ENCODE peak calls at places on chromosomes 2 and 18, in nine cellular contexts. S is H9, Y is fibroblast of lung, Q is GM23248, L is endodermal cell, G is trophoblast cell, E is MM.1S, W is Karpas-422, Z is colonic mucosa. N is an unnamed sample. For H3K27me3 and H3K4me1, the result is how much of the 10 kb centered on the place peaks cover.

GRCh38 chr2:26572589-26572988 is 68.6 kb downstream of the CIB4 start:
- DNase-seq in S (no peak), Y (no peak), Q (no peak), L (peak), G (no peak), E (no peak), W (no peak), Z (no peak), N (no peak)

GRCh38 chr2:25332571-25332970 is 9.2 kb downstream of the DNMT3A start:
- DNase-seq in S (no peak), Y (no peak), Q (no peak), L (no peak), G (no peak), E (no peak), W (no peak), Z (no peak), N (no peak)

GRCh38 chr18:72539861-72540260 is 4.3 kb downstream of the CBLN2 start:
- DNase-seq in S (no peak), Y (no peak), Q (no peak), L (no peak), G (no peak), E (no peak), W (no peak), Z (no peak), N (no peak)

GRCh38 chr2:46010925-46011490 is 286.2 kb upstream of the EPAS1 start:
- DNase-seq in S (no peak), Y (peak), Q (peak), L (no peak), G (peak), E (peak), W (peak), Z (no peak), N (no peak)

GRCh38 chr2:121075006-121075545 is 209.9 kb downstream of the TFCP2L1 start:
- DNase-seq in S (peak), Y (peak), Q (peak), L (peak), G (no peak), E (no peak), W (peak), Z (no peak), N (peak)

GRCh38 chr2:50743471-50743870 is 288.5 kb downstream of the NRXN1 start:
- DNase-seq in S (no peak), Y (no peak), Q (no peak), L (no peak), G (no peak), E (no peak), W (no peak), Z (no peak), N (no peak)

GRCh38 chr2:84486436-84487115 is 27.5 kb upstream of the SUCLG1 start:
- DNase-seq in S (no peak), Y (peak), Q (peak), L (no peak), G (no peak), E (no peak), W (no peak), Z (peak), N (peak)

GRCh38 chr2:6846967-6847695 is 18.6 kb downstream of the CMPK2 start:
- DNase-seq in S (no peak), Y (no peak), Q (no peak), L (no peak), G (peak), E (no peak), W (no peak), Z (no peak), N (no peak)

GRCh38 chr2:23007836-23008235 is 377.1 kb upstream of the KLHL29 start:
- DNase-seq in S (no peak), Y (no peak), Q (no peak), L (no peak), G (no peak), E (no peak), W (no peak), Z (no peak), N (no peak)

GRCh38 chr2:191653669-191654402 is 24.1 kb upstream of the NABP1 start:
- DNase-seq in S (no peak), Y (no peak), Q (no peak), L (no peak), G (no peak), E (no peak), W (no peak), Z (no peak), N (no peak)

GRCh38 chr2:2039826-2040225 is 291.2 kb downstream of the MYT1L start:
- DNase-seq in S (no peak), Y (no peak), Q (no peak), L (no peak), G (peak), E (no peak), W (no peak), Z (no peak), N (no peak)

GRCh38 chr2:176997792-176998169 is 214.8 kb upstream of the HNRNPA3 start:
- DNase-seq in S (no peak), Y (no peak), Q (no peak), L (no peak), G (no peak), E (no peak), W (no peak), Z (no peak), N (no peak)

GRCh38 chr2:187466129-187466792 is 18.2 kb upstream of the CALCRL start:
- DNase-seq in S (no peak), Y (no peak), Q (no peak), L (no peak), G (no peak), E (peak), W (no peak), Z (no peak), N (no peak)

GRCh38 chr2:183207110-183207509 is 82.9 kb downstream of the NUP35 start:
- DNase-seq in S (no peak), Y (no peak), Q (peak), L (no peak), G (no peak), E (no peak), W (no peak), Z (no peak), N (peak)

GRCh38 chr2:221166283-221166682 is 405.8 kb downstream of the EPHA4 start:
- DNase-seq in S (no peak), Y (peak), Q (peak), L (no peak), G (no peak), E (no peak), W (peak), Z (no peak), N (no peak)

GRCh38 chr2:82796132-82796531 is 1662.9 kb downstream of the SUCLG1 start:
- DNase-seq in S (no peak), Y (peak), Q (no peak), L (no peak), G (no peak), E (no peak), W (no peak), Z (no peak), N (peak)

GRCh38 chr18:78293516-78293915 is 686.1 kb upstream of the SALL3 start:
- DNase-seq in S (no peak), Y (no peak), Q (no peak), L (no peak), G (no peak), E (no peak), W (no peak), Z (no peak), N (no peak)

GRCh38 chr2:223548194-223548593 is 54.0 kb downstream of the SCG2 start:
- DNase-seq in S (no peak), Y (no peak), Q (no peak), L (no peak), G (peak), E (no peak), W (no peak), Z (no peak), N (peak)

GRCh38 chr2:223090081-223090480 is 38.1 kb downstream of the KCNE4 start:
- DNase-seq in S (no peak), Y (no peak), Q (no peak), L (no peak), G (peak), E (no peak), W (no peak), Z (no peak), N (no peak)

GRCh38 chr2:27920148-27920885 is 29.8 kb downstream of the BABAM2 start:
- DNase-seq in S (no peak), Y (peak), Q (no peak), L (no peak), G (peak), E (no peak), W (no peak), Z (no peak), N (peak)

GRCh38 chr2:145258903-145259579 is 739.1 kb upstream of the ZEB2 start:
- DNase-seq in S (no peak), Y (no peak), Q (peak), L (no peak), G (peak), E (no peak), W (no peak), Z (no peak), N (peak)

GRCh38 chr2:83957001-83957400 is 502.1 kb downstream of the SUCLG1 start:
- DNase-seq in S (no peak), Y (no peak), Q (no peak), L (no peak), G (no peak), E (no peak), W (no peak), Z (no peak), N (no peak)

GRCh38 chr2:233422649-233423435 is 68.5 kb downstream of the DGKD start:
- DNase-seq in S (no peak), Y (no peak), Q (no peak), L (no peak), G (no peak), E (no peak), W (no peak), Z (peak), N (no peak)

GRCh38 chr2:10009271-10009810 is 34.0 kb upstream of the KLF11 start:
- DNase-seq in S (no peak), Y (no peak), Q (no peak), L (no peak), G (no peak), E (no peak), W (no peak), Z (no peak), N (no peak)

GRCh38 chr2:46353509-46353908 is 56.3 kb downstream of the EPAS1 start:
- DNase-seq in S (no peak), Y (no peak), Q (no peak), L (no peak), G (no peak), E (no peak), W (no peak), Z (no peak), N (no peak)

DNA sequence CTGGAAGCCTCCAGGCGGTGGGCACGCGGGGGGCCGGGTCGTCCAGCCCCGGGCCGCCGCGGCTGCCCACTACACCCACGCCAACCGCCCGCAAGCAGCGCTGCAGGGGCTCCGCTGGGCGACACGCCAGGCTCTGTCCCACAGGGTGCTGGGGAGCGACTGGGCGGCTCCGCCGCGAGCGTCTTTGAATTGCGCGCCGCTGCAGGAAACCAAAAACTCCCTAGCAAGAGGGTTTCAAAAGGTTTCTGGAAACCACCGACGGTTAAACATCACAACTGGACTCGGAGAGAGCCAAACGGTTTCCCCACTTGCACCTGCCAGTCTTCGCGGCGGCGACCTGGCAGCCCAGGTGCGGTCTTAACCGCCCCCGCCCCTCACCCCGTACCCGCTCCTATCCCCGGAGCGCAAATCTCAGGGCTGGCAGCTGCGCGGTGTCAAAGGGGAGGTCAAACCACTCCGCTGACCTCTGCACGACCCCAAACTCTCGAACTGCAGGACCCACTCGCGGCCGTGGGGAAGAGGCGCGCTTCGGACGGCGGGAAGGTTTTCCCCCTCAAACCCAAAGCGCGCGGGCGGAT is 1.0 kb downstream of the CXCR4 start:
- DNase-seq in S (peak), Y (no peak), Q (no peak), L (peak), G (peak), E (peak), W (peak), Z (peak), N (no peak)
- H3K9ac ChIP-seq in S (no peak), Y (no peak), Q (no peak), L (peak), G (no peak), E (peak), W (no peak), Z (peak), N (no peak)

GRCh38 chr2:3094999-3095958 is 282.3 kb downstream of the EIPR1 start:
- DNase-seq in S (no peak), Y (no peak), Q (no peak), L (peak), G (no peak), E (no peak), W (no peak), Z (peak), N (no peak)

GRCh38 chr2:3099145-3099859 is 278.3 kb downstream of the EIPR1 start:
- DNase-seq in S (no peak), Y (no peak), Q (no peak), L (no peak), G (no peak), E (no peak), W (no peak), Z (peak), N (no peak)

GRCh38 chr2:3099860-3100234 is 277.8 kb downstream of the EIPR1 start:
- DNase-seq in S (no peak), Y (no peak), Q (no peak), L (no peak), G (no peak), E (no peak), W (peak), Z (no peak), N (no peak)

GRCh38 chr2:3098231-3098630 is 279.4 kb downstream of the EIPR1 start:
- DNase-seq in S (no peak), Y (no peak), Q (no peak), L (no peak), G (no peak), E (no peak), W (no peak), Z (peak), N (no peak)

DNA sequence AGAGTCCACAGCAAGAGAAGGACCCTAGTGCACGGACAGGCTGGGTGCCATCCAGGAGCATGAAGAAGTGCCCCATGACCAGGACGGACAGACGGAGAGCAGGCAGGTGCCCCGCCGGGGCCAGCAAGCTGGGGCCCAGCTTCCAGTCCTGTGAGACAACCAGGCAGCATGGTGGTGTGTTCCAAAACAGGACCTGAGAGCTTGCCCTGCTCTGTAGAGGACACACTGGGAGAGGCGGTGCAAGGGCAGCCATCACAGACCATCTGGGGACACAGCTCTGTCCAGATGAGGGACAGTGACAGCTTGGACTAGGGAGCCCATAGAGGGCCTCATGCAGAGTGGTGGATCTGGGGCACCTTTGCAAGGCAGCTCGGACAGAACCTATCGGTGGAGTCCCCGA is 279.8 kb downstream of the EIPR1 start:
- DNase-seq in S (peak), Y (no peak), Q (no peak), L (no peak), G (no peak), E (no peak), W (no peak), Z (peak), N (no peak)
- H3K27me3 ChIP-seq in S (under half), Y (under half), Q (under half), L (under half), G (under half), E (under half), W (under half), Z (under half), N (under half)

DNA sequence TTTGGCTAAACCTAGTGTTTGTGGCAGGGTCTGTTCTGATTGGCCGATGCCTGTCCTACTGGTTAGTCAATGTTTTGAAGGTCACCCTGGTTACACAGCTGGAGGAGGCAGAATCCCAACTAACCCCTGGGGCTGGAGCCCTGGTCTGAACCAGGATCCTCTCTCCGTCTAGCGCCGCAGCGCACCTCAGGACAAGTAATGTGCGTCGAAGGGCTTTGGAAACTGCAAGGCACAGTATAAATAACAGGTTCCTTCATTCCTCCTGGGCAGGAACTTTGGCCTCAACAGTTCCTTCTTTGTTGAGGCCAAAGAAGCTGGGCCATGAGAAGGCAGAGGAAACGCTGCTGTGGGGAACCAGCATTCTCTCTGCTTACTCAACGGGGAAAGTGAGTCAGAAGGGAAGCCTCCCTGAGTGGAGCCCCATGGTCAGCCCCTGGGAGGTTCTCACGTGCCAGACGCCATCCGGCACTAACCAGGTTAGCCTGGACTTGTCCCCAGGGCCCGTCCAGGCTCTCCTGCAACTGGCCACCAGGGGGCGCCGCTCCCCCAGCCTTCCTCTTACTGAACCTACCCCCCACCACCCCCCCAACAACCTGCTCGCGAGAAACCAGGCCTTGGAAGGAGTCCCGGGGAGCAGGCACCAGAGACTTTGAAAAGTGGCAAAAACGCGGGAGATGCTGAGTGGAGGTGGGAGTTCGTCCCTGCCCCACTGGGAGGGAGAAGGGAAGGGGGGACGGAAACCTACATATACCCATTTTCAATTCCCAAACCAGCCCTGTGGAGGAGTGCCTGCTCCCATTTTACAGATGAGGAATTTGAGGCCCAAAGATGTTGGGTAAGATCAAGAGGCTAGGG is 19.8 kb downstream of the TEX44 start:
- DNase-seq in S (peak), Y (peak), Q (peak), L (peak), G (peak), E (peak), W (peak), Z (peak), N (peak)
- H3K4me1 ChIP-seq in S (under half), Y (under half), Q (under half), L (under half), G (under half), E (under half), W (under half), Z (under half), N (under half)

GRCh38 chr2:96326564-96326963 is 1.4 kb downstream of the ITPRIPL1 start:
- DNase-seq in S (no peak), Y (no peak), Q (no peak), L (no peak), G (no peak), E (no peak), W (no peak), Z (no peak), N (no peak)

GRCh38 chr2:96323849-96324248 is 1.3 kb upstream of the ITPRIPL1 start:
- DNase-seq in S (no peak), Y (no peak), Q (no peak), L (no peak), G (no peak), E (no peak), W (no peak), Z (no peak), N (no peak)

GRCh38 chr2:96325884-96326255 is 753 bp downstream of the ITPRIPL1 start:
- DNase-seq in S (no peak), Y (no peak), Q (no peak), L (no peak), G (no peak), E (peak), W (peak), Z (no peak), N (no peak)

GRCh38 chr2:96325038-96325883 is at the start of gene ITPRIPL1:
- DNase-seq in S (peak), Y (no peak), Q (peak), L (peak), G (no peak), E (peak), W (peak), Z (no peak), N (no peak)

DNA sequence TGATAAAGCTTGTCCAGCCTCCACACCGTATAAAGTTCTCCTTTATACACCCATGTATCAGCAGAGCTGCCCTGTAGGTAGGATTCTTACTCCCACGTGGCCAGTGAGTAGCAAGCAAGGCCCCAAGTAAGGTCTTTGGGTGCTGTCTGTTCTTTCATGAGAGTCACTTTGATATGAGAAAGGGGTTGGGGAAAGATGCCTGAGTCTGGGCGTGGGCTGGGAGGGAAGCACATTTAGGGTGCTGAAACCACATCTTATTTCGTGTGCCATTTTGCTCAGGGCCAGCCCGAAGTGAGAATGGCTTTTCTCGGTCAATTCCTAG is 440 bp upstream of the ITPRIPL1 start:
- DNase-seq in S (no peak), Y (no peak), Q (no peak), L (no peak), G (no peak), E (no peak), W (no peak), Z (no peak), N (no peak)
- H3K9ac ChIP-seq in S (no peak), Y (no peak), Q (no peak), L (peak), G (peak), E (peak), W (peak), Z (peak), N (peak)

GRCh38 chr2:80365762-80366161 is 61.2 kb upstream of the LRRTM1 start:
- DNase-seq in S (no peak), Y (no peak), Q (no peak), L (no peak), G (no peak), E (no peak), W (peak), Z (no peak), N (no peak)

GRCh38 chr2:80361904-80362303 is 57.4 kb upstream of the LRRTM1 start:
- DNase-seq in S (no peak), Y (no peak), Q (no peak), L (no peak), G (no peak), E (no peak), W (no peak), Z (no peak), N (no peak)

GRCh38 chr2:80363951-80364350 is 59.4 kb upstream of the LRRTM1 start:
- DNase-seq in S (no peak), Y (no peak), Q (no peak), L (no peak), G (no peak), E (no peak), W (no peak), Z (no peak), N (no peak)

GRCh38 chr2:80364511-80365212 is 60.1 kb upstream of the LRRTM1 start:
- DNase-seq in S (no peak), Y (no peak), Q (no peak), L (no peak), G (no peak), E (no peak), W (no peak), Z (no peak), N (no peak)

GRCh38 chr2:80363330-80363729 is 58.8 kb upstream of the LRRTM1 start:
- DNase-seq in S (no peak), Y (no peak), Q (no peak), L (no peak), G (no peak), E (no peak), W (no peak), Z (no peak), N (no peak)
- H3K27me3 ChIP-seq in S (under half), Y (under half), Q (under half), L (under half), G (under half), E (under half), W (under half), Z (under half), N (under half)

N was measured in astrocyte.